ENCODE peak calls at places on chromosomes 7 and 10, in nine cellular contexts. S is GM06990; C is stimulated activated CD8-positive, alpha-beta memory T cell treated with anti-CD3 and anti-CD28 coated beads, Interleukin-15, amount 100 ng/mL, for 24 hours; E is stimulated activated CD4-positive, alpha-beta T cell treated with anti-CD3 and anti-CD28 coated beads, Interleukin-1b, Interleukin-23, amount 100 ng/mL, for 1 hour; N is T-cell; Q is omental fat pad; O is H9; L is heart left ventricle; I is activated CD4-positive, alpha-beta T cell treated with anti-CD3 and anti-CD28 coated beads, Interleukin-2, amount 10 ng/mL, durations not matched to agents 7 days and 5 days. F is an unnamed sample.

GRCh38 chr7:115096262-115096661 is 174.4 kb downstream of the MDFIC start:
- DNase-seq in S (no peak), C (no peak), E (no peak), N (no peak), Q (no peak), O (no peak), L (no peak), I (no peak), F (no peak)

GRCh38 chr7:82319674-82320118 is 123.9 kb downstream of the CACNA2D1 start:
- DNase-seq in S (no peak), C (no peak), E (no peak), N (no peak), Q (peak), O (no peak), L (peak), I (no peak), F (peak)

GRCh38 chr10:107544706-107545520 is 380.4 kb upstream of the SORCS1 start:
- DNase-seq in S (no peak), C (no peak), E (no peak), N (no peak), Q (no peak), O (peak), L (no peak), I (no peak), F (no peak)

GRCh38 chr7:47905071-47905920 is 43.0 kb downstream of the PKD1L1 start:
- DNase-seq in S (no peak), C (no peak), E (no peak), N (no peak), Q (no peak), O (no peak), L (no peak), I (no peak), F (no peak)

GRCh38 chr7:143487566-143487965 is 9.9 kb downstream of the TAS2R41 start:
- DNase-seq in S (no peak), C (no peak), E (no peak), N (no peak), Q (no peak), O (no peak), L (peak), I (no peak), F (peak)

GRCh38 chr10:120328647-120329046 is 128.4 kb upstream of the PLPP4 start:
- DNase-seq in S (no peak), C (no peak), E (no peak), N (no peak), Q (no peak), O (no peak), L (no peak), I (no peak), F (no peak)

GRCh38 chr7:157139142-157140117 is 704 bp downstream of the UBE3C start:
- DNase-seq in S (no peak), C (no peak), E (peak), N (peak), Q (no peak), O (no peak), L (peak), I (peak), F (peak)

GRCh38 chr7:7100432-7100849 is 81.9 kb upstream of the C1GALT1 start:
- DNase-seq in S (no peak), C (no peak), E (no peak), N (no peak), Q (no peak), O (peak), L (no peak), I (no peak), F (no peak)

GRCh38 chr10:48701139-48701901 is 16.6 kb downstream of the WDFY4 start:
- DNase-seq in S (no peak), C (no peak), E (no peak), N (no peak), Q (no peak), O (no peak), L (no peak), I (no peak), F (no peak)

GRCh38 chr10:113056468-113057021 is 106.5 kb downstream of the TCF7L2 start:
- DNase-seq in S (no peak), C (no peak), E (no peak), N (no peak), Q (no peak), O (no peak), L (no peak), I (no peak), F (no peak)

F was measured in Right ventricle myocardium superior.